ENCODE peak calls at places on chromosomes 2 and 18, in ten cellular contexts. One of them, this sample, is unnamed.

GRCh38 chr2:33238111-33238510 is 238.3 kb upstream of the RASGRP3 start:
- DNase-seq in spleen: no peak
- DNase-seq in PC-9: no peak
- DNase-seq in colonic mucosa: no peak
- DNase-seq in PC-3: peak; percentile 89
- DNase-seq in A549: peak; percentile 88
- DNase-seq in lower lobe of right lung: no peak
- DNase-seq in endothelial cell: no peak
- DNase-seq in Calu3: no peak
- DNase-seq in fibroblast of lung: peak; percentile 51
- DNase-seq in this sample: no peak

GRCh38 chr2:137000790-137001189 is 235.4 kb downstream of the THSD7B start:
- DNase-seq in A549: no peak
- DNase-seq in lower lobe of right lung: no peak
- DNase-seq in fibroblast of lung: no peak
- DNase-seq in spleen: no peak
- DNase-seq in PC-9: no peak
- DNase-seq in Calu3: no peak
- DNase-seq in colonic mucosa: no peak
- DNase-seq in PC-3: no peak
- DNase-seq in endothelial cell: no peak
- DNase-seq in this sample: no peak

GRCh38 chr2:209937893-209938292 is 64.5 kb upstream of the RPE start:
- DNase-seq in spleen: no peak
- DNase-seq in PC-9: no peak
- DNase-seq in lower lobe of right lung: no peak
- DNase-seq in A549: no peak
- DNase-seq in colonic mucosa: no peak
- DNase-seq in Calu3: no peak
- DNase-seq in fibroblast of lung: peak; percentile 41
- DNase-seq in PC-3: no peak
- DNase-seq in endothelial cell: no peak
- DNase-seq in this sample: no peak

GRCh38 chr18:49926076-49926745 is 112.9 kb upstream of the ACAA2 start:
- DNase-seq in A549: no peak
- DNase-seq in colonic mucosa: no peak
- DNase-seq in Calu3: no peak
- DNase-seq in PC-3: no peak
- DNase-seq in spleen: no peak
- DNase-seq in endothelial cell: no peak
- DNase-seq in lower lobe of right lung: no peak
- DNase-seq in PC-9: no peak
- DNase-seq in fibroblast of lung: no peak
- DNase-seq in this sample: no peak

GRCh38 chr2:10305254-10305635 is 2.5 kb downstream of the HPCAL1 start:
- DNase-seq in spleen: no peak
- DNase-seq in lower lobe of right lung: no peak
- DNase-seq in endothelial cell: no peak
- DNase-seq in A549: no peak
- DNase-seq in fibroblast of lung: peak; percentile 42
- DNase-seq in Calu3: no peak
- DNase-seq in PC-3: no peak
- DNase-seq in colonic mucosa: no peak
- DNase-seq in PC-9: peak; percentile 34
- DNase-seq in this sample: no peak

GRCh38 chr2:233486778-233487552 is 79.6 kb downstream of the USP40 start:
- DNase-seq in fibroblast of lung: peak; percentile 67
- DNase-seq in PC-9: peak; percentile 63
- DNase-seq in lower lobe of right lung: peak; percentile 48
- DNase-seq in Calu3: peak; percentile 26
- DNase-seq in endothelial cell: no peak
- DNase-seq in PC-3: peak; percentile 94
- DNase-seq in colonic mucosa: no peak
- DNase-seq in A549: peak; percentile 93
- DNase-seq in spleen: no peak
- DNase-seq in this sample: no peak

GRCh38 chr2:237431372-237431771 is 17.4 kb upstream of the COL6A3 start:
- DNase-seq in spleen: no peak
- DNase-seq in PC-9: no peak
- DNase-seq in PC-3: peak; percentile 94
- DNase-seq in lower lobe of right lung: no peak
- DNase-seq in colonic mucosa: no peak
- DNase-seq in fibroblast of lung: peak; percentile 69
- DNase-seq in A549: no peak
- DNase-seq in endothelial cell: no peak
- DNase-seq in Calu3: no peak
- DNase-seq in this sample: no peak

GRCh38 chr2:188202777-188203176 is 88.9 kb upstream of the GULP1 start:
- DNase-seq in Calu3: no peak
- DNase-seq in PC-9: no peak
- DNase-seq in A549: no peak
- DNase-seq in fibroblast of lung: no peak
- DNase-seq in endothelial cell: no peak
- DNase-seq in spleen: no peak
- DNase-seq in PC-3: no peak
- DNase-seq in colonic mucosa: no peak
- DNase-seq in lower lobe of right lung: no peak
- DNase-seq in this sample: no peak

GRCh38 chr2:223055836-223056235 is 3.8 kb downstream of the KCNE4 start:
- DNase-seq in endothelial cell: no peak
- DNase-seq in colonic mucosa: no peak
- DNase-seq in lower lobe of right lung: no peak
- DNase-seq in PC-9: no peak
- DNase-seq in PC-3: no peak
- DNase-seq in Calu3: no peak
- DNase-seq in A549: no peak
- DNase-seq in fibroblast of lung: no peak
- DNase-seq in spleen: no peak
- DNase-seq in this sample: no peak

GRCh38 chr18:5424903-5425302 is 118.9 kb downstream of the EPB41L3 start:
- DNase-seq in lower lobe of right lung: no peak
- DNase-seq in A549: peak; percentile 32
- DNase-seq in PC-3: peak; percentile 51
- DNase-seq in spleen: no peak
- DNase-seq in colonic mucosa: no peak
- DNase-seq in Calu3: no peak
- DNase-seq in PC-9: no peak
- DNase-seq in endothelial cell: peak; percentile 17
- DNase-seq in fibroblast of lung: peak; percentile 64
- DNase-seq in this sample: no peak
- TF ChIP-seq CTCF in lower lobe of right lung: peak; percentile 36
- TF ChIP-seq CTCF in A549: peak; percentile 24
- TF ChIP-seq CTCF in PC-3: peak; percentile 64
- TF ChIP-seq CTCF in spleen: peak; percentile 27
- TF ChIP-seq CTCF in colonic mucosa: no peak
- TF ChIP-seq CTCF in Calu3: peak; percentile 17
- TF ChIP-seq CTCF in PC-9: peak; percentile 63
- TF ChIP-seq CTCF in endothelial cell: peak; percentile 74
- TF ChIP-seq CTCF in fibroblast of lung: peak; percentile 65
- TF ChIP-seq CTCF in this sample: peak; percentile 69

DNA sequence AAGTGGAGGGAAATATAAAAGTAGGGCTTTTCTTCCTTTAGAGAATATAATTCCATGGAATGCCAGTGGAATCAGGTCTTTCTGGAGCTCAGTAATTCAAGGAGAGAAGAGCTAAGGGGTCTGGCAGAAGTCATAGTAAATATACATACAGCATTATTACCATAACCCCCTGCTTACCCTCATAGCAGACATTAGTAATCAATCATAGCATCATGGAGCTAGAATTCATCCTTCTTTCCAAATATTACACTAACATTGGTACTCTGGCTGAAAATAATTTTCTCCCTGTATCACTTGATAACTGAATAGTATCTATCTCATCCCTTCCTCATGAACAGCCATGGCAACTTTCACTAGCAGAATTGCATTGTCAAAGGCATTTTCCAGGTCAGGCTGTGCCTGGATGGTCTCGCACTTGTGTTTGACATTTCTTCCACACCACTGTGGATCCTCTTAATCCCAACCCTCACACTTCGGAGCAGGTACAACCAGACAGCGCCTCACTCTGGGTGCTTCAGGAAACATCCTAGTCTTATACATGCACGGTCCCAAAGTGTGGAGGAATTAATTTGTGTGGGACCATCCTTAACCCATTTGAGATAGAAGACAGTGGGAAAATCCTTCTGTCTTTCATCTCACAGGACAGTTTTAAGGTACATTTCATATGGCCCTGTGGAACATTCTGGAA is 84.2 kb upstream of the SEC11C start:
- DNase-seq in colonic mucosa: no peak
- DNase-seq in endothelial cell: no peak
- DNase-seq in spleen: no peak
- DNase-seq in PC-9: no peak
- DNase-seq in A549: peak; percentile 38
- DNase-seq in PC-3: no peak
- DNase-seq in Calu3: no peak
- DNase-seq in lower lobe of right lung: no peak
- DNase-seq in fibroblast of lung: peak; percentile 8
- DNase-seq in this sample: no peak
- TF ChIP-seq CTCF in colonic mucosa: no peak
- TF ChIP-seq CTCF in endothelial cell: no peak
- TF ChIP-seq CTCF in spleen: no peak
- TF ChIP-seq CTCF in PC-9: no peak
- TF ChIP-seq CTCF in A549: no peak
- TF ChIP-seq CTCF in PC-3: peak; percentile 33
- TF ChIP-seq CTCF in Calu3: no peak
- TF ChIP-seq CTCF in lower lobe of right lung: no peak
- TF ChIP-seq CTCF in fibroblast of lung: peak; percentile 17
- TF ChIP-seq CTCF in this sample: peak; percentile 33

DNA sequence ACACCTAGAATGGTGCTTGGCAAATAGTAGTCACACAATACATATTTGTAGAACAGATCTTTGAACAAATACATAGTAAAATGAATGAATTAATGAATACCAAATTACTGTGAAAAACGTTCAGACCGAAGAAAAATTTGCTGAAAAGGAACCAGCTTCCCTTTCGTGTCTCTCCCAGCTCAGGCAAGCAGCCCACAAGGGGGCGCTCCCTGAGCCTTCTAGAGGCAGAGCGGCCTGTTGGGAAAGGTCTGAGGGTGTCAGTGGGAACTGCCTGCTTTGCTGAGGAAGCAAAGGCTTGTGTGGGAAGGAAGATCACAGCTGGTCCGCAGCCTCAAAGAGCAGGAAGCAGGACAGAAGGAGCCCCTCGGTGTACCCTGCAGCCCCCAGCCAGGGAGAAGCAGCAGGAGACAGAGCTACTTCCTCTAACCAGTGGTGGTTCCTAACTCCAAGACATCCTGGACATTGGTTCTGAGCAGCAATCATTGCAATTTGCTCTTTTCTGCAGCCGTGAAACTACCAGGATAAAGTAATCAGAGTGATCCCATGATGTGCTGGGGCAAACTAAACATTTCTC is 231.1 kb downstream of the ANKRD30B start:
- DNase-seq in spleen: no peak
- DNase-seq in Calu3: peak; percentile 66
- DNase-seq in lower lobe of right lung: no peak
- DNase-seq in PC-3: peak; percentile 79
- DNase-seq in A549: peak; percentile 2
- DNase-seq in fibroblast of lung: peak; percentile 58
- DNase-seq in colonic mucosa: peak; percentile 50
- DNase-seq in PC-9: peak; percentile 33
- DNase-seq in endothelial cell: peak; percentile 80
- DNase-seq in this sample: no peak
- TF ChIP-seq CTCF in spleen: no peak
- TF ChIP-seq CTCF in Calu3: peak; percentile 47
- TF ChIP-seq CTCF in lower lobe of right lung: peak; percentile 27
- TF ChIP-seq CTCF in PC-3: peak; percentile 78
- TF ChIP-seq CTCF in A549: no peak
- TF ChIP-seq CTCF in fibroblast of lung: peak; percentile 57
- TF ChIP-seq CTCF in colonic mucosa: peak; percentile 50
- TF ChIP-seq CTCF in PC-9: peak; percentile 56
- TF ChIP-seq CTCF in endothelial cell: peak; percentile 43
- TF ChIP-seq CTCF in this sample: no peak

GRCh38 chr18:31679133-31679731 is 5.1 kb downstream of the B4GALT6 start:
- DNase-seq in fibroblast of lung: peak; percentile 65
- DNase-seq in Calu3: no peak
- DNase-seq in PC-9: no peak
- DNase-seq in spleen: no peak
- DNase-seq in endothelial cell: no peak
- DNase-seq in A549: peak; percentile 42
- DNase-seq in lower lobe of right lung: no peak
- DNase-seq in PC-3: peak; percentile 65
- DNase-seq in colonic mucosa: peak; percentile 36
- DNase-seq in this sample: no peak

GRCh38 chr18:31678425-31678824 is 6.0 kb downstream of the B4GALT6 start:
- DNase-seq in fibroblast of lung: no peak
- DNase-seq in spleen: no peak
- DNase-seq in lower lobe of right lung: no peak
- DNase-seq in endothelial cell: no peak
- DNase-seq in colonic mucosa: no peak
- DNase-seq in A549: no peak
- DNase-seq in PC-9: no peak
- DNase-seq in PC-3: no peak
- DNase-seq in Calu3: no peak
- DNase-seq in this sample: no peak

GRCh38 chr18:31683106-31683505 is 1.3 kb downstream of the B4GALT6 start:
- DNase-seq in A549: no peak
- DNase-seq in PC-3: no peak
- DNase-seq in lower lobe of right lung: no peak
- DNase-seq in PC-9: no peak
- DNase-seq in colonic mucosa: no peak
- DNase-seq in Calu3: no peak
- DNase-seq in fibroblast of lung: no peak
- DNase-seq in endothelial cell: no peak
- DNase-seq in spleen: no peak
- DNase-seq in this sample: no peak

GRCh38 chr18:31679806-31680793 is 4.3 kb downstream of the B4GALT6 start:
- DNase-seq in A549: no peak
- DNase-seq in endothelial cell: no peak
- DNase-seq in fibroblast of lung: no peak
- DNase-seq in spleen: no peak
- DNase-seq in colonic mucosa: peak; percentile 21
- DNase-seq in PC-3: peak; percentile 12
- DNase-seq in PC-9: no peak
- DNase-seq in Calu3: peak; percentile 19
- DNase-seq in lower lobe of right lung: no peak
- DNase-seq in this sample: no peak

DNA sequence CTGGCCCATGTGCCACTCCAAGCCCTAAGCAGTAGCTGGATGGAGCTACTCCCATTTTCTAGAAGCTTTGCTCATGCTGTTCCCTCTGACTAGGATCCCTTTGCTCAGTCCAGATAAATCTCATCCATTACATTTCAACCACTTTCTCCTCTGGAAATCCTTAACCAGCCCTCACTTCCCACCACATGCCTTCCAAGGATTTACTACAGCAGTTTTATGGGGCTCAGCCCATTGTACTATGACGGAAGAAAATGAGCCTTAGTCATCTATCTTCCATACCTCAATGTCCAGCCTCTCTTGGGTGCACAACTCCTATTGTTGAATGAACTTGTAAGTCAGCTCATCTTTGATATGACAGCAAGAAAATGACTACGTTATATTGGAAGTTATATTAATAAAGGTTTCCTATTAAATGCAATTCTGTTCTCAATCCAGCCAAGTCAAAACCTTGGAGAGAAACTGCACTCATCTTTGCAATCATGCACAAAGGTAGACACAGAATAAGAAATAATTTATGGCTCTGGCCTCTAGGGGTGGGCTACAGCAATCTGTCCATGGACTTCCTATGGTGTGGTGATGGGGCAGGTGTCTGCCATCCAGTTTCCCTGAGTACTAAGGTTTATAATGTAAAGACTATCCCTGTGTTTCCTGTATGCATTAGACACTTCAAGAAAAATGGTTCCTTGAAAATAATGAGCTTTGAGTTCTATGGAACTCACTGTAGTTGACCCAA is 3.4 kb downstream of the B4GALT6 start:
- DNase-seq in PC-3: peak; percentile 48
- DNase-seq in Calu3: no peak
- DNase-seq in PC-9: no peak
- DNase-seq in endothelial cell: no peak
- DNase-seq in colonic mucosa: peak; percentile 43
- DNase-seq in spleen: no peak
- DNase-seq in A549: peak; percentile 19
- DNase-seq in lower lobe of right lung: no peak
- DNase-seq in fibroblast of lung: no peak
- DNase-seq in this sample: no peak
- TF ChIP-seq CTCF in PC-3: no peak
- TF ChIP-seq CTCF in Calu3: no peak
- TF ChIP-seq CTCF in PC-9: peak; percentile 27
- TF ChIP-seq CTCF in endothelial cell: peak; percentile 30
- TF ChIP-seq CTCF in colonic mucosa: no peak
- TF ChIP-seq CTCF in spleen: no peak
- TF ChIP-seq CTCF in A549: no peak
- TF ChIP-seq CTCF in lower lobe of right lung: no peak
- TF ChIP-seq CTCF in fibroblast of lung: peak; percentile 34
- TF ChIP-seq CTCF in this sample: peak; percentile 35

This sample was measured in osteocyte.